ENCODE peak calls at places on chromosomes 11 and 22, in ten cellular contexts. A is right lobe of liver; Q is CD8-positive, alpha-beta memory T cell; X is CD8-positive, alpha-beta T cell; K is left ventricle myocardium inferior; B is heart right ventricle; P is suprapubic skin; F is MM.1S; T is mammary epithelial cell; G is heart left ventricle. D is an unnamed sample.

GRCh38 chr11:105719073-105719846 is 109.4 kb downstream of the GRIA4 start:
- DNase-seq in A (no peak), Q (no peak), X (no peak), K (no peak), B (no peak), P (no peak), F (no peak), T (peak; percentile 6), G (no peak), D (no peak)

GRCh38 chr11:45209904-45210699 is 63.7 kb downstream of the PRDM11 start:
- DNase-seq in A (peak; percentile 43), Q (no peak), X (no peak), K (peak; percentile 94), B (peak; percentile 84), P (peak; percentile 87), F (no peak), T (no peak), G (peak; percentile 94), D (peak; percentile 67)

GRCh38 chr22:44586337-44586990 is 88.4 kb upstream of the RTL6 start:
- DNase-seq in A (peak; percentile 7), Q (peak; percentile 4), X (no peak), K (peak; percentile 2), B (no peak), P (no peak), F (no peak), T (no peak), G (no peak), D (no peak)

GRCh38 chr11:27018902-27019544 is 21.6 kb upstream of the BBOX1 start:
- DNase-seq in A (no peak), Q (no peak), X (no peak), K (no peak), B (no peak), P (no peak), F (no peak), T (no peak), G (no peak), D (no peak)

GRCh38 chr11:62727833-62728721 is at the start of gene TTC9C:
- DNase-seq in A (peak; percentile 86), Q (peak; percentile 92), X (peak; percentile 81), K (peak; percentile 87), B (peak; percentile 95), P (peak; percentile 95), F (peak; percentile 98), T (peak; percentile 97), G (peak; percentile 91), D (peak; percentile 95)

GRCh38 chr22:39556970-39557811 is 13.4 kb upstream of the CACNA1I start:
- DNase-seq in A (no peak), Q (no peak), X (peak; percentile 23), K (no peak), B (no peak), P (no peak), F (no peak), T (no peak), G (no peak), D (no peak)

GRCh38 chr11:94866936-94867795 is 99.0 kb downstream of the AMOTL1 start:
- DNase-seq in A (no peak), Q (no peak), X (no peak), K (no peak), B (no peak), P (no peak), F (no peak), T (no peak), G (no peak), D (no peak)

GRCh38 chr11:77557553-77557952 is 32.2 kb upstream of the AQP11 start:
- DNase-seq in A (no peak), Q (no peak), X (no peak), K (no peak), B (no peak), P (no peak), F (peak; percentile 62), T (no peak), G (no peak), D (no peak)

GRCh38 chr11:67072295-67072694 is 15.6 kb downstream of the RHOD start:
- DNase-seq in A (no peak), Q (no peak), X (no peak), K (no peak), B (no peak), P (no peak), F (no peak), T (no peak), G (no peak), D (no peak)

GRCh38 chr11:65503606-65503922 is 4.7 kb downstream of the MALAT1 start:
- DNase-seq in A (no peak), Q (no peak), X (no peak), K (no peak), B (no peak), P (no peak), F (no peak), T (no peak), G (no peak), D (no peak)

GRCh38 chr11:114160884-114161283 is 101.4 kb downstream of the ZBTB16 start:
- DNase-seq in A (no peak), Q (no peak), X (no peak), K (no peak), B (no peak), P (no peak), F (no peak), T (peak; percentile 62), G (no peak), D (no peak)
- H3K4me3 ChIP-seq in A (no peak overlapping the region), Q (no peak overlapping the region), X (no peak overlapping the region), K (peak overlapping the region; percentile 57), B (peak overlapping the region; percentile 32), P (peak overlapping the region; percentile 20), F (peak overlapping the region; percentile 35), T (no peak overlapping the region), G (no peak overlapping the region), D (peak overlapping the region; percentile 48)

DNA sequence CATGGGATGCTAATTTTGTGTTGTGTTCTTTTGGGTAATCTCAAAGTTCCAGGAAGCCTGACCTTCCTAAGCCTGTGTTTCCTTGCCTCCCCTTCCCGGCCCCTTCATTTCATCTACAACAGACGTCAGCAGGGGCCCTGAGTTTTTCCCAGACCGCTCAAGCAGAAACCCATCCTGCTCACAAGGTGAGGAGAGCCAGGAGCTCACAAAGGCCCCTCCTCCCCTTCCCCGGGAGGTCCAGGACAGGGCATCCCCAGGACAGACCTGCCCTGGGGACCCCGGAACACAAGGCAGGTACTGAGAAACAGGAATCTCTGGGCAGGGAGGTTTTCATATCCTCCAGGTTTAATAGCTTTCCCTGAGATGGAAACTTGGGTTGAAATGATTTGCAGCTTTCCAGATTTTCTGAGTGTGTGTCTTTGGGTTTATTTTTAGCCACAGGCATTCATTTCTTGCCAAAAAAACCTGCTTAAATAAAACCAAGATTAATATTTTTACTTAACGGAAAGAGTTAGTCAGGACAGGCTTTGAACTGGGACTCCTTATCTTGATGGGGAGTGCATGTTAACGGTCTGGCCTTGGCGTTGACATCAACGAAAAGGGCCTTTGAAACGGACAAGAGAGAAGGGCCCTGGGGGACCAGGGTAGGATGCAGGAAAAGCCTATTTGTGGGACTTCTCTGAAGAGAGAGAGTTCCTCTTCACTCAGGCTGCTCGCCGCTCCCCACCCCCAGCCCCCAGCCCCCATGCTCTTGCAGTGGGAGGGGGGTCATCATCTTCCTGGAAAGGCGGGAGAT is 38.5 kb downstream of the TIMP3 start:
- DNase-seq in A (no peak), Q (no peak), X (no peak), K (peak; percentile 44), B (peak; percentile 72), P (no peak), F (no peak), T (no peak), G (peak; percentile 54), D (no peak)
- H3K27ac ChIP-seq in A (no peak overlapping the region), Q (no peak overlapping the region), X (no peak overlapping the region), K (peak overlapping the region; percentile 86), B (peak overlapping the region; percentile 78), P (peak overlapping the region; percentile 10), F (no peak overlapping the region), T (no peak overlapping the region), G (peak overlapping the region; percentile 78), D (peak overlapping the region; percentile 86)

GRCh38 chr11:117201516-117201866 is 2.3 kb downstream of the TAGLN start:
- DNase-seq in A (no peak), Q (no peak), X (no peak), K (no peak), B (no peak), P (no peak), F (no peak), T (no peak), G (no peak), D (no peak)

GRCh38 chr11:117199061-117199915 is at the start of gene TAGLN:
- DNase-seq in A (peak; percentile 42), Q (no peak), X (no peak), K (peak; percentile 77), B (peak; percentile 80), P (no peak), F (no peak), T (peak; percentile 57), G (peak; percentile 81), D (peak; percentile 99)

GRCh38 chr11:117198613-117199012 is 557 bp upstream of the TAGLN start:
- DNase-seq in A (no peak), Q (no peak), X (no peak), K (no peak), B (no peak), P (no peak), F (no peak), T (no peak), G (no peak), D (no peak)

GRCh38 chr11:117200813-117201515 is 1.8 kb downstream of the TAGLN start:
- DNase-seq in A (no peak), Q (no peak), X (no peak), K (no peak), B (no peak), P (no peak), F (no peak), T (no peak), G (peak; percentile 23), D (no peak)

GRCh38 chr11:117199916-117200812 is 994 bp downstream of the TAGLN start:
- DNase-seq in A (no peak), Q (no peak), X (no peak), K (no peak), B (no peak), P (no peak), F (no peak), T (no peak), G (peak; percentile 13), D (no peak)
- H3K4me3 ChIP-seq in A (peak overlapping the region; percentile 31), Q (no peak overlapping the region), X (no peak overlapping the region), K (peak overlapping the region; percentile 58), B (peak overlapping the region; percentile 60), P (peak overlapping the region; percentile 40), F (no peak overlapping the region), T (no peak overlapping the region), G (peak overlapping the region; percentile 50), D (peak overlapping the region; percentile 97)

DNA sequence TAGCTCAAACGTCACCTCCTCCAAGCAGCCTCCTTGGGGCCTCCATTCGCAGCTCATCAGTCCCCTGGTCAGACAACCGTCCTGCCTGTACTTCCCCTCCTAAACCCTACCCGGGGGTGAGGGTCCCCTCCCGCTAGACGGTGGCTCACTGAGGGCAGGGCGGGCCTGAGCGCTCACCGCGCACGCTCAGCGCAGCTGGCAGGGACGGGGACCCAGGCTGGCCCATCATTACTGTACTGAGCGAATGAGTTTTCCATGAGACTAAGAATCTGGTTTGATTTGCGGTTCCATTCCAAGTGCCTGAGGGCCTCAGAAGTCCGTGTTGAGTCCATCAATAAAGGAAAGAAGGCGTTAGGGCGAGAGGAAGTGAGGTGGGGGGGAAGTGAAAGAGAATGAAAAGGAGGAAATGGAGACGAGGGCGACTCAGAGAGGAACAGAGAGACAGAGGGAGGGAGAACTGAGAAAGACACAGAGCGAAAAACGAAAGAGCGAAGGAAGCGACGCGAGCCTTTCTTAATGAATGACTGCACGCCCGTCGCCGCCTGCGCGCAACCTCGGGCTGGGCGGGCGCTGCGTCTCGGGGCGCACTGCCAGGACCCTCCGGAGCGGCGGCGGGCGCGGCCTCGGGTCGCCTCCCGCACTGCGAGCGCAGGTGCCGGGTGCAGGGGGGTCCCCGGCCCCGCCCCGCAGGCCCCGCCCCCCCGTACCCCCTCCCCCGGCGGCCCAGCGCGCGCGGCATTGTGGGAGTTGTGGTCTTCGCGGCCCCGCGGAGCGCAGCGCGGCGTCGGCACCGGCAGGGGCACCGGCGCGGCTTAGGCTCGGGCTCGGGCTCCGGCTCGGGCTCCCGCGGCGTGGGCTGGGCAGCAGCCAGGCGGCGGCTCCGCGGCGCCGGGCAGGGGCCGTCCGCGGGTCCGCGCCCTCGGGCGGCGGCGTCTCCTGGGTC is at the start of gene ASPHD2:
- DNase-seq in A (peak; percentile 49), Q (peak; percentile 89), X (peak; percentile 65), K (peak; percentile 41), B (peak; percentile 26), P (no peak), F (peak; percentile 80), T (peak; percentile 64), G (peak; percentile 53), D (no peak)
- H3K27ac ChIP-seq in A (no peak within 1 kb of the TSS), Q (peak within 1 kb of the TSS; percentile 95), X (peak within 1 kb of the TSS; percentile 89), K (peak within 1 kb of the TSS; percentile 50), B (peak within 1 kb of the TSS; percentile 47), P (peak within 1 kb of the TSS; percentile 77), F (peak within 1 kb of the TSS; percentile 77), T (peak within 1 kb of the TSS; percentile 11), G (peak within 1 kb of the TSS; percentile 65), D (peak within 1 kb of the TSS; percentile 54)

D was measured in ascending aorta.